ENCODE peak calls at places on chromosomes 2 and 18, in six cellular contexts. X, M, Q, G, T and W are unnamed samples. For H3K4me1, the result is how much of the 10 kb centered on the place peaks cover.

GRCh38 chr2:202514732-202515131 is 120.0 kb upstream of the FAM117B start:
- DNase-seq in Q (no peak), G (no peak), T (no peak), X (no peak), M (no peak), W (no peak)

GRCh38 chr2:53515435-53516332 is 251.9 kb upstream of the CHAC2 start:
- DNase-seq in T (no peak), M (no peak), G (no peak), X (no peak), Q (no peak), W (no peak)

GRCh38 chr18:46712406-46712805 is 44.4 kb downstream of the ST8SIA5 start:
- DNase-seq in G (peak), X (no peak), T (no peak), M (no peak), Q (no peak), W (no peak)

GRCh38 chr18:49858309-49859005 is 45.1 kb upstream of the ACAA2 start:
- DNase-seq in T (peak), M (peak), G (peak), Q (peak), X (peak), W (peak)

GRCh38 chr2:127254386-127254981 is 34.4 kb upstream of the CYP27C1 start:
- DNase-seq in Q (no peak), X (no peak), M (no peak), T (no peak), G (no peak), W (no peak)

GRCh38 chr2:138503087-138503442 is 1.5 kb downstream of the SPOPL start:
- DNase-seq in X (no peak), G (no peak), T (no peak), Q (no peak), M (no peak), W (no peak)

GRCh38 chr2:109213646-109214417 is 84.8 kb downstream of the SH3RF3 start:
- DNase-seq in M (peak), Q (no peak), G (peak), X (peak), T (peak), W (peak)

GRCh38 chr18:42141439-42141838 is 186.4 kb downstream of the PIK3C3 start:
- DNase-seq in G (no peak), Q (no peak), T (no peak), M (no peak), X (no peak), W (no peak)

GRCh38 chr18:8081872-8082553 is 514.9 kb downstream of the PTPRM start:
- DNase-seq in X (no peak), T (no peak), Q (no peak), G (no peak), M (no peak), W (no peak)

GRCh38 chr2:151637284-151637781 is 96.9 kb downstream of the NEB start:
- DNase-seq in M (peak), T (peak), G (no peak), X (no peak), Q (peak), W (peak)

GRCh38 chr2:133848111-133848649 is 279.9 kb upstream of the NCKAP5 start:
- DNase-seq in M (no peak), G (no peak), T (no peak), Q (no peak), X (no peak), W (no peak)

GRCh38 chr2:231707625-231708049 is 688 bp upstream of the PTMA start:
- DNase-seq in T (no peak), X (no peak), Q (no peak), G (no peak), M (no peak), W (no peak)

GRCh38 chr2:88452151-88452851 is at the start of gene FOXI3:
- DNase-seq in G (no peak), X (no peak), T (no peak), Q (no peak), M (no peak), W (no peak)

GRCh38 chr2:7567646-7568045 is 650.4 kb downstream of the RNF144A start:
- DNase-seq in X (no peak), T (no peak), M (peak), Q (peak), G (no peak), W (peak)

GRCh38 chr2:183123959-183124221 is 353 bp upstream of the NUP35 start:
- DNase-seq in M (no peak), T (no peak), X (no peak), Q (no peak), G (no peak), W (no peak)

GRCh38 chr18:9712606-9713005 is 4.5 kb downstream of the RAB31 start:
- DNase-seq in X (no peak), Q (no peak), G (no peak), M (no peak), T (no peak), W (no peak)

GRCh38 chr2:61900246-61900645 is 5.2 kb upstream of the COMMD1 start:
- DNase-seq in G (no peak), M (no peak), T (no peak), Q (no peak), X (no peak), W (no peak)

GRCh38 chr2:56084117-56084936 is 99.5 kb upstream of the CCDC85A start:
- DNase-seq in M (no peak), X (no peak), G (no peak), Q (no peak), T (no peak), W (no peak)

GRCh38 chr18:463442-464310 is 36.8 kb downstream of the COLEC12 start:
- DNase-seq in Q (no peak), X (peak), T (no peak), G (no peak), M (no peak), W (no peak)

GRCh38 chr2:54658548-54659207 is 64.8 kb upstream of the EML6 start:
- DNase-seq in T (no peak), G (no peak), X (no peak), M (no peak), Q (no peak), W (no peak)

GRCh38 chr2:219782999-219783398 is 155.6 kb downstream of the SLC4A3 start:
- DNase-seq in X (no peak), Q (no peak), T (no peak), G (no peak), M (no peak), W (no peak)

GRCh38 chr2:39313575-39313974 is 69.8 kb upstream of the CDKL4 start:
- DNase-seq in T (no peak), M (no peak), Q (no peak), X (no peak), G (no peak), W (no peak)

GRCh38 chr2:176852667-176853066 is 359.9 kb upstream of the HNRNPA3 start:
- DNase-seq in Q (peak), X (no peak), M (peak), G (no peak), T (peak), W (no peak)

GRCh38 chr18:3983351-3983969 is 471.6 kb downstream of the DLGAP1 start:
- DNase-seq in X (no peak), G (no peak), T (no peak), M (no peak), Q (no peak), W (no peak)

GRCh38 chr2:134706587-134707329 is 12.0 kb downstream of the TMEM163 start:
- DNase-seq in G (no peak), T (no peak), M (no peak), Q (no peak), X (no peak), W (no peak)

GRCh38 chr2:205716126-205716525 is 33.8 kb downstream of the NRP2 start:
- DNase-seq in M (no peak), Q (peak), G (no peak), T (no peak), X (no peak), W (no peak)

GRCh38 chr2:8551622-8552074 is 130.2 kb upstream of the ID2 start:
- DNase-seq in T (no peak), Q (peak), G (no peak), X (no peak), M (peak), W (no peak)

GRCh38 chr2:88668862-88669261 is 22.6 kb upstream of the RPIA start:
- DNase-seq in T (no peak), G (no peak), X (no peak), Q (no peak), M (no peak), W (no peak)

GRCh38 chr18:34544930-34545329 is 165.2 kb upstream of the DTNA start:
- DNase-seq in M (no peak), G (no peak), X (no peak), T (no peak), Q (no peak), W (no peak)

GRCh38 chr18:34540897-34541296 is 169.2 kb upstream of the DTNA start:
- DNase-seq in G (no peak), Q (no peak), M (no peak), X (no peak), T (no peak), W (no peak)

GRCh38 chr18:34542625-34543024 is 167.5 kb upstream of the DTNA start:
- DNase-seq in G (no peak), X (no peak), T (no peak), Q (no peak), M (no peak), W (no peak)

GRCh38 chr18:34543940-34544339 is 166.2 kb upstream of the DTNA start:
- DNase-seq in T (no peak), G (no peak), X (no peak), M (no peak), Q (no peak), W (no peak)

GRCh38 chr18:34543356-34543755 is 166.7 kb upstream of the DTNA start:
- DNase-seq in X (no peak), M (no peak), G (no peak), Q (no peak), T (no peak), W (no peak)
- H3K27ac ChIP-seq in X (no peak), M (no peak), G (no peak), Q (no peak), T (no peak), W (no peak)

DNA sequence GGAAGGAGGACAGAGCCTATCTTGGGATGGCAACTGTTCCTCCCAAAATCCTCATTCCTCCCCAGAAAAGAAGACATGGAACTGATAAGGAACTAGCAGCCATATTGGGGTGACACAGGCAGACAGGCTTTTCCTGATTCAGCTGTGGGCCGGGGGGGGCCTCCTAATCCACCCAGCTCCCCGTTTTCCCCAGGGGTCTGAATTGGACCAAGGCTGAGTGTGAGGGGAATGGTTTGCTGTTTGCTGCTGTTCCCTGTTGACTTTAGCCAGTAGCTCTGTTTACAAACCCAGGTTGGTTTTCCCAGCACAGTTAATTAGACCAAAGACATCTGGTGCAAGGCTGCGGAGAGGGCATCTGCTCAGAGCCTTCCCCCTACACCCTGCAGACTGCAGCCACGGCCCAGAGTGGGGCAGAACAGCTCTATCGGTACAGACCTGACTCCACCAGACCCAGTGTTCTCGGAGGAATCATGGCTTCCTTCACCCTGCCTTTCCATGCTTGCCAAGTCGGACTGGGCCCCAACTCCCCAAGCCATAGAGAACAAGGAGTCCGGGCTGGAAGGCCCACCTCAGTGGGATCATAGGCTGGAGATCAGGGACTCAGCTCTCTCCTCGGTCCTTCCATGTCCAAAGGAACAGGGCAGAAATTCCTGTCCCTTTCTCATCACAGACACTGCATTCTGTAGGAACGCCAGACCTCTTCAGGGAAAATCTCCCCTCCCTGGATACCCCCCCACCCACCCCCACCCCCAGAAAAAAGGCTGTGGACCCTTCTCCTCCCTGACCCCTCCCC is 1.7 kb upstream of the PKDCC start:
- DNase-seq in T (no peak), X (no peak), G (no peak), Q (no peak), M (no peak), W (no peak)
- H3K4me3 ChIP-seq in T (no peak), X (no peak), G (peak), Q (peak), M (no peak), W (no peak)

GRCh38 chr2:187500585-187501359 is 52.7 kb upstream of the CALCRL start:
- DNase-seq in G (no peak), M (no peak), T (no peak), Q (no peak), X (no peak), W (no peak)
- H3K4me1 ChIP-seq in G (under half), M (under half), T (under half), Q (under half), X (under half), W (under half)

DNA sequence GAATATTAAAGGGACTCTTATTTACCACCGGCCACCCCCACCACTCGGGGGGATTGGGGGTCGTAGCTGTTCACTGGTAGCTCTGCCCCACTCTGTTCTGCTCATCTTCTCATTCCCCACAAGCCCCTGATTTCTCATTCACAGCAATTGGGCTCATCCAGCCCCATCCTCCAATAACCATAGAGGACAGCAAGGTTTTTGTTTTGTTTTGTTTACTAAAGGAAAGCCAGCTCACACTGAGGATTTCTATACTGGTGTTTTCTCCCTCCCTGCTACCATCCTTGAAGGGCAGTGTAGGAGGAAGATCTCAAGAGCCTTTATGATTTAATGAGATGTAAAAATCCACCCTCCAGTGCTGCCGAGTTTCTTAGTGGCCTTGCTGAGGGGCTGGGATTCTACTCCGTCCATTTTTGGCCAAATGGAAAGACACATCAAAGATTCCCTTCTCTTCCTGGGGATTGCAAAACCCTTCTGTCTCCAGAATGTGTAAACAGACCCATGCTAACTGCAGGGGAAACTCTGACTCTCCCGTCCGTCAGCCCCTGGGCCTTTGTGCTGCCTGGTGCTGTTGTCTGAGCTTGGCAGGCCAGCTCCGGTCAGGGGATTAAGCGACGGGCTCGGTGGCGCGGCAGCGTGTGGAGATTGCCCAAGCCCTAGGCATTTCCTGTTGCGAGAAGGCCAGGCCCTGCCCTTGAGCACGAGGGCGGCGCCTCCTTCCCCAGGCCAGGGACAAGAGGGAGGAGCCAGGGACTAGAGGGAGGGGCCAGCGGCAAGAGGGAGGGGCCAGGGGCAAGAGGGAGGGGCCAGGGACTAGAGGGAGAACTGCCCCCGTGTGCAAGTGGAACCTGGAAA is 165.0 kb downstream of the ANTXR1 start:
- DNase-seq in T (no peak), Q (peak), X (peak), G (peak), M (peak), W (no peak)
- H3K27ac ChIP-seq in T (no peak), Q (peak), X (peak), G (peak), M (no peak), W (no peak)

DNA sequence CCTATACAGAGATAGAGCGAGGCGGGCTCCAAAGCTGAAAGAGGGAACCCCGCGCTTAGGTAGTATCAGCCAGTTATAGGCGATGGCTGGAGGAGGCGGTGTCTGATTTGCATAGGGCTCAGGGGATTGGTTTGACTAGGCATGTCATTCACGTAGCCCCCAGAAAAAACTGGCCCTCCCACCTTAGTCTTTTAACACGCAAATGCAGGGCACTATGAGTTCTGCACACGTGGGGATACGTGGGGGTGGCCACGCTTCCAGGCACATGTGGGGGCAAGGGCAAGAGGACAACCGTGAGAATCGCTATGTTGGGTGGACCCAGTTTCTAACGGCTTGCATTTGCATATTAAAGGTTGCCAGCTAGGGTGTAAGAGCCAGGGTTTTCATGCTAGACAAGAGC is 56.7 kb upstream of the MSTN start:
- DNase-seq in M (no peak), T (no peak), Q (no peak), G (no peak), X (peak), W (peak)
- H3K4me3 ChIP-seq in M (no peak), T (no peak), Q (no peak), G (peak), X (peak), W (peak)

GRCh38 chr2:216115224-216115582 is 6.1 kb downstream of the XRCC5 start:
- DNase-seq in G (no peak), T (no peak), X (no peak), Q (no peak), M (peak), W (no peak)
- H3K4me1 ChIP-seq in G (under half), T (under half), X (under half), Q (under half), M (half or more), W (half or more)

GRCh38 chr2:117938611-117939010 is 75.3 kb downstream of the CCDC93 start:
- DNase-seq in Q (no peak), T (no peak), G (no peak), M (no peak), X (no peak), W (no peak)
- H3K27ac ChIP-seq in Q (no peak), T (no peak), G (no peak), M (no peak), X (no peak), W (no peak)

GRCh38 chr2:24122356-24123211 is 550 bp downstream of the PFN4 start:
- DNase-seq in M (no peak), X (no peak), Q (no peak), G (no peak), T (no peak), W (no peak)

GRCh38 chr2:24123212-24124002 is at the start of the genes FAM228B and PFN4:
- DNase-seq in T (no peak), G (peak), X (peak), M (peak), Q (peak), W (peak)

GRCh38 chr2:24115057-24115456 is 8.1 kb downstream of the PFN4 start:
- DNase-seq in T (no peak), M (no peak), G (no peak), X (no peak), Q (no peak), W (no peak)

GRCh38 chr2:24121469-24121868 is 1.7 kb downstream of the PFN4 start:
- DNase-seq in M (no peak), Q (no peak), T (no peak), X (no peak), G (no peak), W (no peak)

DNA sequence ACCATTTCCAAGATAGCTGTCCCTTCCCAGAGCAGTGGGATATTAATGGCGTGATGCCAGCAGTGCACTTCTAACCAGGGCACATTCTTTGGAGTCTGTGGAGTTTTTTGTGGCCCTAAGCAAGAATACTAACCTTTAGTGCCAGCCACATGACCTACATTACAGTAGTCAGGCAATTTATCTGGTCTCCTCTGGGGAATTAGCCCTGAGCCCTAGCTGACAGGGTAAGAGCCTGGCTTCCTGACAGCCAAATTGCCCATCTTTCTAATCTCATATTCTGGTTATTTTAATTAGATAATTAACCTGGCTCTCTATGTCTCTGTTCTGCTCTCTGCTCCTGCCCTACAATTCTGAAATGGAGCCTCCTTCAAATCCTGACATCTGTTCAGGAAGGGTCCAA is 5.2 kb downstream of the PFN4 start:
- DNase-seq in M (no peak), X (no peak), T (no peak), Q (no peak), G (no peak), W (no peak)
- H3K4me3 ChIP-seq in M (no peak), X (no peak), T (no peak), Q (no peak), G (no peak), W (no peak)